ENCODE peak calls at places on chromosomes 16 and 17, in ten cellular contexts. J, R, Q, U, L, D, M, C, O and I are unnamed samples.

GRCh38 chr16:28503470-28504259 is 3.0 kb downstream of the IL27 start:
- DNase-seq in C (no peak), L (no peak), M (no peak), Q (no peak), O (no peak), J (no peak), R (no peak), U (no peak), D (no peak), I (no peak)

GRCh38 chr17:50272711-50273653 is 1.3 kb upstream of the TMEM92 start:
- DNase-seq in Q (peak), U (peak), C (no peak), J (peak), O (peak), M (peak), R (peak), L (no peak), D (no peak), I (no peak)

GRCh38 chr16:12781777-12782176 is 21.9 kb downstream of the CPPED1 start:
- DNase-seq in J (no peak), Q (no peak), U (no peak), R (no peak), C (no peak), L (no peak), D (no peak), M (no peak), O (no peak), I (no peak)

GRCh38 chr16:15494231-15494630 is 59.8 kb downstream of the BMERB1 start:
- DNase-seq in Q (no peak), M (no peak), C (no peak), D (no peak), R (no peak), U (no peak), L (no peak), J (peak), O (no peak), I (no peak)

GRCh38 chr16:24975428-24975889 is 39.7 kb downstream of the ARHGAP17 start:
- DNase-seq in Q (no peak), J (peak), M (no peak), D (no peak), L (no peak), R (no peak), O (no peak), U (peak), C (no peak), I (no peak)

GRCh38 chr17:73770115-73770848 is 126.0 kb upstream of the SDK2 start:
- DNase-seq in L (no peak), J (peak), Q (peak), U (peak), D (peak), C (peak), O (peak), R (peak), M (peak), I (peak)

GRCh38 chr16:27355610-27356009 is 41.8 kb downstream of the IL4R start:
- DNase-seq in M (peak), O (peak), L (peak), U (peak), J (peak), Q (no peak), D (no peak), R (peak), C (peak), I (no peak)

GRCh38 chr16:4378202-4378666 is 6.6 kb downstream of the VASN start:
- DNase-seq in J (no peak), M (peak), R (no peak), U (no peak), O (peak), D (no peak), C (no peak), Q (no peak), L (no peak), I (no peak)

GRCh38 chr17:80827646-80828643 is 163.7 kb upstream of the CHMP6 start:
- DNase-seq in U (no peak), M (no peak), L (peak), O (no peak), D (no peak), C (peak), J (peak), Q (no peak), R (no peak), I (no peak)

GRCh38 chr17:72506773-72507172 is 386.0 kb downstream of the SOX9 start:
- DNase-seq in L (no peak), Q (no peak), U (peak), C (no peak), J (no peak), M (no peak), R (no peak), O (no peak), D (no peak), I (no peak)

GRCh38 chr17:73888875-73889274 is 244.6 kb upstream of the SDK2 start:
- DNase-seq in O (peak), L (no peak), C (no peak), R (no peak), Q (no peak), D (no peak), J (no peak), U (no peak), M (peak), I (no peak)

GRCh38 chr17:80565347-80566053 is 20.9 kb downstream of the RPTOR start:
- DNase-seq in D (no peak), M (no peak), L (no peak), O (no peak), C (peak), U (no peak), Q (no peak), J (no peak), R (no peak), I (no peak)

GRCh38 chr17:82370471-82371332 is 863 bp upstream of the UTS2R start:
- DNase-seq in R (peak), L (no peak), O (no peak), J (no peak), Q (no peak), D (no peak), U (peak), M (no peak), C (no peak), I (no peak)

GRCh38 chr16:57632568-57632967 is 4.1 kb downstream of the ADGRG1 start:
- DNase-seq in O (peak), Q (no peak), D (no peak), J (peak), R (no peak), U (peak), L (no peak), M (no peak), C (no peak), I (peak)
- H3K27ac ChIP-seq in O (peak), Q (no peak), D (no peak), J (no peak), R (no peak), U (no peak), L (no peak), M (no peak), C (no peak), I (peak)

GRCh38 chr16:81956213-81956948 is 54.9 kb downstream of the SDR42E1 start:
- DNase-seq in R (peak), D (no peak), M (no peak), C (no peak), O (no peak), L (no peak), J (no peak), Q (no peak), U (peak), I (no peak)
- H3K27ac ChIP-seq in R (no peak), D (no peak), M (no peak), C (no peak), O (no peak), L (no peak), J (no peak), Q (no peak), U (no peak), I (no peak)

DNA sequence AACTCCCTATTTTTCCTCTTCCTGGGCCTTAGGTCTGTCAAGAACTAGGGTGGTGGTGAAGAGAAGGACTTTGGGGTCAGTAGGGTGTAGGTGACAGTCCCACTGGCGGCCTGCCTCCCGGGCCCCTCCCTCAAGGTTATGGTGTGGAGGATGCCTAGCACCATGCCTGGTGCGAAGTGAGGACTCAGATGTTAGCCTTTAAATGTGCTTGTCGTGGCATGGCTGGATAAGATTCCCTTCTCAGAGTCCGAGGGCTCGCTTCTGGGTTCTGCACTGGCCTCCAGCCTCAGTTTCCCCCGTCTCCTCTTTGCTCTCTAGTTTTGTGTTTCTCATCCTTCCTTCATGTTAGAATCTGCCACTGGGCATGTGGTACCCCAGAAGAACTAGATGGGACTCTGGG is 32.0 kb downstream of the HAPSTR1 start:
- DNase-seq in L (no peak), D (no peak), Q (no peak), O (no peak), U (no peak), C (peak), R (no peak), M (no peak), J (no peak), I (no peak)
- H3K27ac ChIP-seq in L (no peak), D (no peak), Q (peak), O (no peak), U (no peak), C (no peak), R (no peak), M (no peak), J (no peak), I (no peak)

GRCh38 chr17:8963665-8964258 is 1.7 kb downstream of the PIK3R5 start:
- DNase-seq in U (no peak), M (no peak), Q (no peak), R (no peak), J (no peak), O (no peak), C (no peak), D (no peak), L (no peak), I (no peak)

GRCh38 chr17:8960325-8961144 is 5.0 kb downstream of the PIK3R5 start:
- DNase-seq in Q (no peak), O (no peak), R (no peak), L (no peak), J (no peak), M (no peak), U (no peak), C (no peak), D (no peak), I (no peak)

GRCh38 chr17:8963017-8963416 is 2.5 kb downstream of the PIK3R5 start:
- DNase-seq in D (no peak), J (no peak), R (no peak), C (no peak), U (no peak), M (no peak), Q (no peak), O (no peak), L (no peak), I (no peak)

GRCh38 chr17:8959312-8959918 is 6.1 kb downstream of the PIK3R5 start:
- DNase-seq in M (no peak), C (no peak), D (no peak), R (no peak), O (no peak), Q (no peak), U (no peak), J (no peak), L (no peak), I (no peak)

GRCh38 chr17:8961861-8962260 is 3.6 kb downstream of the PIK3R5 start:
- DNase-seq in M (no peak), Q (no peak), U (no peak), R (no peak), L (no peak), O (no peak), J (no peak), D (no peak), C (no peak), I (no peak)
- H3K27ac ChIP-seq in M (no peak), Q (no peak), U (no peak), R (no peak), L (no peak), O (no peak), J (no peak), D (no peak), C (no peak), I (no peak)